ENCODE peak calls at places on chromosomes 13 and 19, in four cellular contexts. K, P, S and F are unnamed samples.

GRCh38 chr13:103516009-103516795 is 450.0 kb upstream of the SLC10A2 start:
- DNase-seq in K (no peak), S (no peak), P (no peak), F (no peak)

GRCh38 chr13:93118081-93118615 is 108.5 kb upstream of the GPC6 start:
- DNase-seq in S (no peak), P (no peak), K (no peak), F (no peak)

GRCh38 chr19:35995655-35995993 is 636 bp downstream of the SDHAF1 start:
- DNase-seq in S (no peak), P (peak), K (peak), F (peak)

GRCh38 chr19:49142866-49143335 is 12.3 kb downstream of the HRC start:
- DNase-seq in S (no peak), P (peak), K (no peak), F (peak)

GRCh38 chr19:18792661-18793060 is 1.6 kb upstream of the COMP start:
- DNase-seq in K (no peak), S (no peak), P (no peak), F (no peak)

GRCh38 chr19:35991731-35992450 is 3.1 kb upstream of the SDHAF1 start:
- DNase-seq in S (no peak), K (no peak), P (no peak), F (no peak)

GRCh38 chr19:54791476-54791875 is 11.9 kb upstream of the KIR2DL4 start:
- DNase-seq in P (no peak), S (no peak), K (no peak), F (no peak)

GRCh38 chr19:19006213-19006612 is 27.1 kb downstream of the SUGP2 start:
- DNase-seq in P (no peak), K (no peak), S (no peak), F (no peak)

GRCh38 chr13:26996965-26997752 is 174.5 kb downstream of the USP12 start:
- DNase-seq in K (no peak), P (no peak), S (peak), F (no peak)

GRCh38 chr19:1159864-1160595 is 14.0 kb downstream of the SBNO2 start:
- DNase-seq in S (no peak), P (no peak), K (no peak), F (no peak)

GRCh38 chr13:31476753-31477152 is 262.6 kb upstream of the RXFP2 start:
- DNase-seq in K (no peak), P (no peak), S (no peak), F (no peak)

GRCh38 chr19:38361633-38362075 is 12.7 kb upstream of the PSMD8 start:
- DNase-seq in P (peak), K (peak), S (no peak), F (peak)

GRCh38 chr13:38752726-38753125 is 65.8 kb downstream of the FREM2 start:
- DNase-seq in P (no peak), S (no peak), K (no peak), F (no peak)

GRCh38 chr13:70579941-70580340 is 471.7 kb upstream of the KLHL1 start:
- DNase-seq in S (no peak), P (no peak), K (no peak), F (no peak)

GRCh38 chr13:94413545-94413944 is 65.9 kb downstream of the DCT start:
- DNase-seq in S (no peak), P (no peak), K (no peak), F (no peak)

GRCh38 chr19:43439183-43440063 is 24.7 kb downstream of the TEX101 start:
- DNase-seq in P (no peak), S (no peak), K (peak), F (peak)

GRCh38 chr19:1650627-1651009 is 1.8 kb downstream of the TCF3 start:
- DNase-seq in P (peak), K (no peak), S (no peak), F (no peak)

GRCh38 chr13:96967248-96967745 is 27.0 kb downstream of the OXGR1 start:
- DNase-seq in K (peak), S (no peak), P (no peak), F (no peak)

GRCh38 chr19:48683349-48683748 is 10.5 kb upstream of the NTN5 start:
- DNase-seq in P (no peak), S (no peak), K (no peak), F (no peak)

GRCh38 chr13:53499551-53499950 is 470.9 kb downstream of the OLFM4 start:
- DNase-seq in S (no peak), K (no peak), P (no peak), F (no peak)

GRCh38 chr19:44620667-44621066 is 7.3 kb downstream of the IGSF23 start:
- DNase-seq in S (no peak), K (no peak), P (no peak), F (no peak)

GRCh38 chr19:29889702-29890101 is 52.3 kb upstream of the URI1 start:
- DNase-seq in K (no peak), S (no peak), P (no peak), F (no peak)

GRCh38 chr19:29887498-29887897 is 54.5 kb upstream of the URI1 start:
- DNase-seq in K (no peak), P (peak), S (no peak), F (no peak)

GRCh38 chr19:29884466-29884865 is 57.6 kb upstream of the URI1 start:
- DNase-seq in P (no peak), K (no peak), S (no peak), F (no peak)

GRCh38 chr19:29884044-29884443 is 58.0 kb upstream of the URI1 start:
- DNase-seq in S (no peak), K (no peak), P (no peak), F (no peak)

DNA sequence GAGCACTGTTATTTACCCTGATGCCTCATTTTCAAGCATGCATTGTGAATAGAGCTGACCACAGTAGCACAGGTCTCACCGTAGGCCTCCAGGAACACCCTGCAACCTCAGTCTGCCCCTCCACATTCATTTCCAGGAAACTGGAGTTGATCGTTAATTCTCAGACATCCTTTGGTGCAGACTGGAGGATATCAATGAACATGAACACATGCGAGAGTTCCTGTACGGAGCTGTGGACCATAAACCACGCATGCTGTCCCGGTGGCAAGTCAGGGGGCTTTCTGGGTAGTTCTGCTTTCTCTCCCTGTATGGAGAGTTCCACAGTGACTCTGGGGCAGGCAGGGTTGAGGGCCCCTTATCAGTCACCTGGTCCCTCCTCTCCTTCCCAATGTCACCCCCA is 55.5 kb upstream of the URI1 start:
- DNase-seq in S (no peak), P (no peak), K (no peak), F (no peak)
- TF ChIP-seq PBX3 in S (no peak), P (no peak), K (no peak), F (no peak)

GRCh38 chr13:19981685-19982238 is 23.2 kb downstream of the ZMYM2 start:
- DNase-seq in S (no peak), K (no peak), P (no peak), F (no peak)

GRCh38 chr13:19978830-19979437 is 20.4 kb downstream of the ZMYM2 start:
- DNase-seq in S (no peak), P (no peak), K (no peak), F (no peak)

GRCh38 chr13:19982447-19983043 is 24.0 kb downstream of the ZMYM2 start:
- DNase-seq in P (no peak), S (no peak), K (no peak), F (no peak)

GRCh38 chr13:19985219-19985556 is 26.7 kb downstream of the ZMYM2 start:
- DNase-seq in P (no peak), S (no peak), K (no peak), F (no peak)

GRCh38 chr13:19984430-19985218 is 26.1 kb downstream of the ZMYM2 start:
- DNase-seq in K (peak), P (peak), S (peak), F (peak)
- TF ChIP-seq PBX3 in K (no peak), P (no peak), S (no peak), F (no peak)

DNA sequence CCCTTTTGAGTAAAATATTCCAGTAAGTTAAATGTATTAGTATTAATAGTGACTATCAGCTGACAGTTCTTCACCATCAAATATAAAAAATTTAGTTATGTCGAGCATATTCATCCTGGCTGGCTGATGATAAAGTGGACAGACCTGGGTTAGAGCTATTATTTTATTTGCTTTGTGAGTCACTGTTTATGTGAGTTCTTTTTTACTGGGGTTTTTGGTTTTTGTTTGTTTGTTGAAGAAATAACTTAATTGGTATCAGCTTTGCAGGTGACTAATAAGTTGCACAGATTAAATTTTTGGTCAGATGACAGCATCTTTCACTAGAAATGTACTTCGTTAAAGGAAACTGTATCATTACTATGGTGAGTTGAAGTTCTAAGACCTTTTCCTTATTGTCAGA is 224.7 kb downstream of the GGACT start:
- DNase-seq in K (no peak), S (no peak), P (no peak), F (no peak)
- TF ChIP-seq PBX3 in K (no peak), S (no peak), P (no peak), F (no peak)

GRCh38 chr19:39480337-39481228 is at the start of gene TIMM50:
- DNase-seq in P (peak), S (peak), K (peak), F (peak)
- TF ChIP-seq PBX3 in P (no peak), S (no peak), K (no peak), F (peak)

DNA sequence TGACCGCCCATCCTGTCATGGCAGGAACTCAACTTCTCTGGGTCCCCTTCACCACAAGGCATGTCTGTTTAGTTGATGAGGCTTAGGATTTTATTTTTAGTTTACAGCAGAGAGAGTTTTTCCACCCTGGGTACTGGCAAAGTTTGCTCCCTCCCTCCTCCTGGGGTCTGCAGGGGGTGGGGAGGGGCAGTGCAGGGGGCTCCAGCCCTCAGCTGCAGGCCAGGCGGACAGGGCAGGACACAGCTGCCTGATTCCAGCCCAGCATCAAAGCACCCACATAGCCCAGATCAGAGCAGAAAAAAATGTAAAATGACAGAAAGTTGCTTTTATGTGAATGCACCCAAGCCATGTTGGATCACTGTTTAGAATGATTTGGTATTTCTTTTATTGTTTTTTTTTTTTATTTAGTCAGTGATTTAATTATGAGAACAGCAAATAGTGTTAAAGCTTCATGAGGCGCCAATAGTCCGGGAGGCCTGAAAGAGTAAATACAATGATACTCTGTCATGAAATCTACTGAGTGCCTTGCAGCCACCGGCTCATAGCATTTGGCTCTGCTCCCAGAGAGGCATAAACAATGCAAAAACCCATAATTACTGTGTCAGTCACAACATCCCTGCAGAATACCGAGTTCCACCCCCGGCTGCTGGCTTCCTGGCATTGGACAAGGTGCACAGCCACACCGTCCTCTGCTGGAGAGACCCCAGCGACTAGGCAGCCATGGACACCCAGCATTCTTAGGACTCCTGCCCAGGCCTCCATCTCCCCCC is 923.5 kb downstream of the UQCRFS1 start:
- DNase-seq in K (no peak), P (peak), S (no peak), F (no peak)
- TF ChIP-seq PBX3 in K (no peak), P (no peak), S (no peak), F (no peak)

GRCh38 chr13:112453874-112454647 is 77.9 kb downstream of the SPACA7 start:
- DNase-seq in P (no peak), S (no peak), K (no peak), F (no peak)

GRCh38 chr13:112451512-112452379 is 75.6 kb downstream of the SPACA7 start:
- DNase-seq in S (no peak), K (no peak), P (peak), F (no peak)

GRCh38 chr13:112452380-112453206 is 76.4 kb downstream of the SPACA7 start:
- DNase-seq in P (no peak), S (no peak), K (no peak), F (no peak)

GRCh38 chr13:112454648-112455334 is 78.6 kb downstream of the SPACA7 start:
- DNase-seq in P (no peak), S (no peak), K (no peak), F (no peak)

GRCh38 chr13:112453207-112453829 is 77.2 kb downstream of the SPACA7 start:
- DNase-seq in K (no peak), P (no peak), S (no peak), F (no peak)
- TF ChIP-seq PBX3 in K (no peak), P (no peak), S (no peak), F (no peak)